ENCODE peak calls at places on chromosomes 2 and 18, in eight cellular contexts. One of them, this sample, is unnamed.

GRCh38 chr2:239724194-239724849 is 300.8 kb downstream of the NDUFA10 start:
- DNase-seq in hepatocyte: no peak
- DNase-seq in endothelial cell of umbilical vein: no peak
- DNase-seq in GM23248: no peak
- DNase-seq in aorta: peak; percentile 63
- DNase-seq in left lung: peak; percentile 27
- DNase-seq in tibial artery: peak; percentile 41
- DNase-seq in BE2C: no peak
- DNase-seq in this sample: peak; percentile 9

GRCh38 chr2:192243488-192243887 is 48.8 kb upstream of the TMEFF2 start:
- DNase-seq in BE2C: no peak
- DNase-seq in hepatocyte: no peak
- DNase-seq in left lung: no peak
- DNase-seq in tibial artery: no peak
- DNase-seq in GM23248: peak; percentile 56
- DNase-seq in aorta: no peak
- DNase-seq in endothelial cell of umbilical vein: no peak
- DNase-seq in this sample: no peak

GRCh38 chr2:70396589-70396988 is 94.7 kb upstream of the FAM136A start:
- DNase-seq in aorta: no peak
- DNase-seq in GM23248: peak; percentile 24
- DNase-seq in tibial artery: no peak
- DNase-seq in left lung: no peak
- DNase-seq in BE2C: no peak
- DNase-seq in hepatocyte: no peak
- DNase-seq in endothelial cell of umbilical vein: peak; percentile 9
- DNase-seq in this sample: no peak

GRCh38 chr2:217000406-217000805 is 140.5 kb upstream of the TNP1 start:
- DNase-seq in aorta: no peak
- DNase-seq in endothelial cell of umbilical vein: no peak
- DNase-seq in GM23248: no peak
- DNase-seq in left lung: no peak
- DNase-seq in tibial artery: no peak
- DNase-seq in hepatocyte: no peak
- DNase-seq in BE2C: no peak
- DNase-seq in this sample: no peak

GRCh38 chr2:237096911-237097310 is 11.2 kb downstream of the COPS8 start:
- DNase-seq in endothelial cell of umbilical vein: no peak
- DNase-seq in left lung: no peak
- DNase-seq in GM23248: peak; percentile 86
- DNase-seq in aorta: no peak
- DNase-seq in tibial artery: no peak
- DNase-seq in hepatocyte: no peak
- DNase-seq in BE2C: no peak
- DNase-seq in this sample: no peak

GRCh38 chr2:51368250-51368649 is 336.3 kb upstream of the NRXN1 start:
- DNase-seq in hepatocyte: peak; percentile 8
- DNase-seq in endothelial cell of umbilical vein: no peak
- DNase-seq in left lung: no peak
- DNase-seq in tibial artery: no peak
- DNase-seq in GM23248: no peak
- DNase-seq in aorta: no peak
- DNase-seq in BE2C: no peak
- DNase-seq in this sample: no peak

GRCh38 chr18:46877329-46877987 is 39.8 kb downstream of the PIAS2 start:
- DNase-seq in BE2C: no peak
- DNase-seq in endothelial cell of umbilical vein: no peak
- DNase-seq in left lung: no peak
- DNase-seq in aorta: no peak
- DNase-seq in GM23248: no peak
- DNase-seq in hepatocyte: peak; percentile 47
- DNase-seq in tibial artery: no peak
- DNase-seq in this sample: no peak

GRCh38 chr2:18473241-18473841 is 87.1 kb downstream of the RDH14 start:
- DNase-seq in aorta: no peak
- DNase-seq in tibial artery: no peak
- DNase-seq in endothelial cell of umbilical vein: no peak
- DNase-seq in GM23248: peak; percentile 98
- DNase-seq in hepatocyte: peak; percentile 18
- DNase-seq in left lung: no peak
- DNase-seq in BE2C: no peak
- DNase-seq in this sample: peak; percentile 68

GRCh38 chr2:85248741-85249524 is 78.9 kb downstream of the TGOLN2 start:
- DNase-seq in tibial artery: peak; percentile 80
- DNase-seq in endothelial cell of umbilical vein: peak; percentile 72
- DNase-seq in GM23248: peak; percentile 90
- DNase-seq in hepatocyte: peak; percentile 68
- DNase-seq in aorta: no peak
- DNase-seq in BE2C: no peak
- DNase-seq in left lung: peak; percentile 57
- DNase-seq in this sample: no peak

GRCh38 chr18:79169958-79170555 is 100.9 kb downstream of the ATP9B start:
- DNase-seq in hepatocyte: no peak
- DNase-seq in aorta: no peak
- DNase-seq in endothelial cell of umbilical vein: peak; percentile 48
- DNase-seq in tibial artery: no peak
- DNase-seq in GM23248: peak; percentile 54
- DNase-seq in left lung: no peak
- DNase-seq in BE2C: no peak
- DNase-seq in this sample: no peak

GRCh38 chr2:225074366-225074765 is 32.1 kb upstream of the DOCK10 start:
- DNase-seq in hepatocyte: no peak
- DNase-seq in left lung: no peak
- DNase-seq in aorta: no peak
- DNase-seq in BE2C: no peak
- DNase-seq in GM23248: no peak
- DNase-seq in tibial artery: no peak
- DNase-seq in endothelial cell of umbilical vein: no peak
- DNase-seq in this sample: no peak

GRCh38 chr2:138123741-138124140 is 159.5 kb downstream of the HNMT start:
- DNase-seq in hepatocyte: no peak
- DNase-seq in tibial artery: no peak
- DNase-seq in BE2C: no peak
- DNase-seq in endothelial cell of umbilical vein: no peak
- DNase-seq in aorta: no peak
- DNase-seq in GM23248: no peak
- DNase-seq in left lung: no peak
- DNase-seq in this sample: no peak

GRCh38 chr2:18118703-18119102 is 240.2 kb downstream of the KCNS3 start:
- DNase-seq in endothelial cell of umbilical vein: no peak
- DNase-seq in hepatocyte: no peak
- DNase-seq in GM23248: peak; percentile 73
- DNase-seq in BE2C: no peak
- DNase-seq in left lung: no peak
- DNase-seq in aorta: no peak
- DNase-seq in tibial artery: no peak
- DNase-seq in this sample: no peak

GRCh38 chr2:212970132-212970531 is 181.3 kb downstream of the IKZF2 start:
- DNase-seq in GM23248: peak; percentile 76
- DNase-seq in hepatocyte: no peak
- DNase-seq in left lung: no peak
- DNase-seq in aorta: no peak
- DNase-seq in BE2C: no peak
- DNase-seq in tibial artery: no peak
- DNase-seq in endothelial cell of umbilical vein: no peak
- DNase-seq in this sample: no peak

GRCh38 chr18:7116001-7116831 is 1.4 kb downstream of the LAMA1 start:
- DNase-seq in hepatocyte: peak; percentile 31
- DNase-seq in aorta: no peak
- DNase-seq in endothelial cell of umbilical vein: no peak
- DNase-seq in tibial artery: no peak
- DNase-seq in GM23248: peak; percentile 50
- DNase-seq in left lung: no peak
- DNase-seq in BE2C: no peak
- DNase-seq in this sample: no peak

GRCh38 chr2:30026091-30027055 is 105.0 kb upstream of the ALK start:
- DNase-seq in GM23248: peak; percentile 97
- DNase-seq in endothelial cell of umbilical vein: no peak
- DNase-seq in hepatocyte: peak; percentile 85
- DNase-seq in BE2C: peak; percentile 95
- DNase-seq in aorta: no peak
- DNase-seq in left lung: no peak
- DNase-seq in tibial artery: no peak
- DNase-seq in this sample: no peak

GRCh38 chr2:118794546-118794945 is 52.9 kb downstream of the EN1 start:
- DNase-seq in hepatocyte: no peak
- DNase-seq in tibial artery: no peak
- DNase-seq in BE2C: no peak
- DNase-seq in GM23248: no peak
- DNase-seq in aorta: no peak
- DNase-seq in endothelial cell of umbilical vein: no peak
- DNase-seq in left lung: no peak
- DNase-seq in this sample: no peak

GRCh38 chr2:238742664-238743063 is 105.2 kb upstream of the TWIST2 start:
- DNase-seq in BE2C: no peak
- DNase-seq in GM23248: no peak
- DNase-seq in hepatocyte: no peak
- DNase-seq in tibial artery: no peak
- DNase-seq in left lung: no peak
- DNase-seq in aorta: no peak
- DNase-seq in endothelial cell of umbilical vein: no peak
- DNase-seq in this sample: no peak

GRCh38 chr18:32771169-32771751 is 1.6 kb downstream of the KLHL14 start:
- DNase-seq in endothelial cell of umbilical vein: no peak
- DNase-seq in GM23248: no peak
- DNase-seq in BE2C: no peak
- DNase-seq in tibial artery: no peak
- DNase-seq in left lung: no peak
- DNase-seq in aorta: no peak
- DNase-seq in hepatocyte: peak; percentile 17
- DNase-seq in this sample: no peak

GRCh38 chr2:216606551-216607527 is 26.4 kb upstream of the IGFBP2 start:
- DNase-seq in GM23248: no peak
- DNase-seq in BE2C: no peak
- DNase-seq in aorta: no peak
- DNase-seq in tibial artery: no peak
- DNase-seq in endothelial cell of umbilical vein: no peak
- DNase-seq in hepatocyte: peak; percentile 46
- DNase-seq in left lung: no peak
- DNase-seq in this sample: no peak

GRCh38 chr2:174965992-174966789 is 39.0 kb downstream of the CHN1 start:
- DNase-seq in BE2C: no peak
- DNase-seq in GM23248: peak; percentile 48
- DNase-seq in hepatocyte: no peak
- DNase-seq in endothelial cell of umbilical vein: peak; percentile 69
- DNase-seq in left lung: no peak
- DNase-seq in tibial artery: no peak
- DNase-seq in aorta: no peak
- DNase-seq in this sample: no peak

DNA sequence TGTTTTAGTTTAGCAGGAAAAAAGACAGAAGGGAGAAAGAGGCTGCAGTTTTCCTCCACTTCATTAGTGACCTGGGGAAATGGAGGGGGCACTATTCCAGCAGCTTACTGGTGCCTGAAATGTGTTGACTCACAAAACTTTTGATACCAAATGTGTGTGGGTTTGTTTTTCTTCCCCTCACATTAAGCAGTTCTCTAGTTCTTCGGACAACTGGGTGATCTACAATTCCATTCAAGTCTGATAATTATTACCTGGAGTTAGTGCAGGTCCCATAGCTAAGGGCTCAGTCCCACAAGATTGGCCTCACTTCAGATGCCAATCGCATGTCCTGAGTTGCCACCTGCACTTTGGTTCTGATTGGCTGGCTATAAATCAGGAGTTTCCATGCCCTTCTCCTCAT is 28.4 kb downstream of the PMAIP1 start:
- DNase-seq in GM23248: no peak
- DNase-seq in hepatocyte: no peak
- DNase-seq in left lung: no peak
- DNase-seq in tibial artery: no peak
- DNase-seq in endothelial cell of umbilical vein: no peak
- DNase-seq in BE2C: no peak
- DNase-seq in aorta: no peak
- DNase-seq in this sample: no peak
- H3K4me1 ChIP-seq in GM23248: no peaks in the 10 kb centered on the region
- H3K4me1 ChIP-seq in hepatocyte: no peaks in the 10 kb centered on the region
- H3K4me1 ChIP-seq in left lung: no peaks in the 10 kb centered on the region
- H3K4me1 ChIP-seq in tibial artery: no peaks in the 10 kb centered on the region
- H3K4me1 ChIP-seq in endothelial cell of umbilical vein: peaks cover 2% of the 10 kb centered on the region
- H3K4me1 ChIP-seq in BE2C: peaks cover 3% of the 10 kb centered on the region
- H3K4me1 ChIP-seq in aorta: no peaks in the 10 kb centered on the region
- H3K4me1 ChIP-seq in this sample: no peaks in the 10 kb centered on the region

DNA sequence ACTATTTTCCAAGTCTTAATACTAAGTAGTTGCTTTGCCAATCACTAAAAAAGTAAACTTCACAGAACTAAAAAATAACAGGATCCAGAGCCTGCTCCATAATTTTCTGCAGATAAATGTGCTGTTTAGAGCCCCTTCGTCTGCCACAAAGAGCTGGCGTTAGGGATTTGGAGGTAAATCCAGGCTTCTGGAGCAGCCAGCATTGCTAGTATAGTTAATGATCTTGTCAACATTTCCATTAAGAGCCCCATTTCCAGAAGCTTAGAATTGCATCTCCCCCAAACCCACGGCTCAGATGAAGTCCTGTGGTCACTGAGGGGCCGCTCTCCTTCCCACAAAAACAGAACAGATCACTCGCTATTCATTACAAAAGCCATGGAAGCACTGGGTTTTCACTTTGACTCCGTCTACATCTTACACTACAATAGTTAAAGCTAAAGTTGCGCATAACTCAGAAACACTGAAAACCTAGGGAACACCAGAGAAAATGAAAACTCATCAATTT is 41.9 kb downstream of the ZNF516 start:
- DNase-seq in GM23248: no peak
- DNase-seq in left lung: no peak
- DNase-seq in aorta: no peak
- DNase-seq in tibial artery: no peak
- DNase-seq in endothelial cell of umbilical vein: no peak
- DNase-seq in hepatocyte: no peak
- DNase-seq in BE2C: no peak
- DNase-seq in this sample: no peak
- H3K4me1 ChIP-seq in GM23248: peaks cover 58% of the 10 kb centered on the region
- H3K4me1 ChIP-seq in left lung: peaks cover 61% of the 10 kb centered on the region
- H3K4me1 ChIP-seq in aorta: no peaks in the 10 kb centered on the region
- H3K4me1 ChIP-seq in tibial artery: peaks cover 20% of the 10 kb centered on the region
- H3K4me1 ChIP-seq in endothelial cell of umbilical vein: peaks cover 20% of the 10 kb centered on the region
- H3K4me1 ChIP-seq in hepatocyte: peaks cover 74% of the 10 kb centered on the region
- H3K4me1 ChIP-seq in BE2C: no peaks in the 10 kb centered on the region
- H3K4me1 ChIP-seq in this sample: peaks cover 21% of the 10 kb centered on the region

GRCh38 chr2:64263315-64263714 is 119.1 kb upstream of the PELI1 start:
- DNase-seq in left lung: no peak
- DNase-seq in aorta: no peak
- DNase-seq in GM23248: peak; percentile 86
- DNase-seq in hepatocyte: peak; percentile 65
- DNase-seq in tibial artery: no peak
- DNase-seq in BE2C: no peak
- DNase-seq in endothelial cell of umbilical vein: peak; percentile 91
- DNase-seq in this sample: no peak
- H3K4me1 ChIP-seq in left lung: peaks cover 61% of the 10 kb centered on the region
- H3K4me1 ChIP-seq in aorta: peaks cover under 1% of the 10 kb centered on the region
- H3K4me1 ChIP-seq in GM23248: peaks cover 24% of the 10 kb centered on the region
- H3K4me1 ChIP-seq in hepatocyte: peaks cover 44% of the 10 kb centered on the region
- H3K4me1 ChIP-seq in tibial artery: peaks cover 19% of the 10 kb centered on the region
- H3K4me1 ChIP-seq in BE2C: no peaks in the 10 kb centered on the region
- H3K4me1 ChIP-seq in endothelial cell of umbilical vein: peaks cover 62% of the 10 kb centered on the region
- H3K4me1 ChIP-seq in this sample: no peaks in the 10 kb centered on the region

DNA sequence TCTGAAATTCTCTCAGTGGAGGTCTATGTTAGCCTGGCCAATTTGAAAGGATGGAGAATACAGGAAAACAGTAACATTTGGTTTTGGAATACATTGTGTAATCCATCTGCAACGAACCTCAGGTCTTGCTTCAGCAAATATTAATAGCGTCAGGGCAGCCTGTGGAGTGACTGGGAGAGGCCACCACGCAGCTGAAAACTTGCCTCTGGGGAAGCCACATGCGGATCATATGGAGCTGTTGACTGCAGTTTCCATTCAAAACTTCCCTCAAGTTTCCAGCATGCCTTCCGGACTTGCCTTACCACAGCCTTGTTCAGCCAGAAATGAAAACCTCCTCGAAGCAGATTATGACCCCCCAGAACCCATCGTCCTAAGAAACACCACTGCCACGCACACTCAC is 25.7 kb downstream of the BCL11A start:
- DNase-seq in hepatocyte: no peak
- DNase-seq in endothelial cell of umbilical vein: no peak
- DNase-seq in GM23248: no peak
- DNase-seq in tibial artery: no peak
- DNase-seq in aorta: no peak
- DNase-seq in BE2C: no peak
- DNase-seq in left lung: peak; percentile 58
- DNase-seq in this sample: no peak
- H3K4me1 ChIP-seq in hepatocyte: peaks cover 38% of the 10 kb centered on the region
- H3K4me1 ChIP-seq in endothelial cell of umbilical vein: no peaks in the 10 kb centered on the region
- H3K4me1 ChIP-seq in GM23248: peaks cover 8% of the 10 kb centered on the region
- H3K4me1 ChIP-seq in tibial artery: no peaks in the 10 kb centered on the region
- H3K4me1 ChIP-seq in aorta: no peaks in the 10 kb centered on the region
- H3K4me1 ChIP-seq in BE2C: peaks cover 2% of the 10 kb centered on the region
- H3K4me1 ChIP-seq in left lung: peaks cover 56% of the 10 kb centered on the region
- H3K4me1 ChIP-seq in this sample: no peaks in the 10 kb centered on the region

This sample was measured in uterus.